ENCODE peak calls at places on chromosomes 6 and 20, in five cellular contexts. One of them, this sample, is unnamed.

GRCh38 chr6:156884306-156884705 is 107.1 kb downstream of the ARID1B start:
- DNase-seq in HepG2: no peak
- DNase-seq in A549: no peak
- DNase-seq in endothelial cell of umbilical vein: no peak
- DNase-seq in K562: no peak
- DNase-seq in this sample: no peak

GRCh38 chr20:11791316-11792228 is 126.1 kb upstream of the BTBD3 start:
- DNase-seq in HepG2: no peak
- DNase-seq in A549: peak
- DNase-seq in endothelial cell of umbilical vein: no peak
- DNase-seq in K562: no peak
- DNase-seq in this sample: no peak

GRCh38 chr20:61520761-61521460 is 268.9 kb downstream of the CDH4 start:
- DNase-seq in HepG2: no peak
- DNase-seq in A549: no peak
- DNase-seq in endothelial cell of umbilical vein: no peak
- DNase-seq in K562: no peak
- DNase-seq in this sample: peak

GRCh38 chr20:37288091-37288490 is 1.4 kb upstream of the MANBAL start:
- DNase-seq in HepG2: no peak
- DNase-seq in A549: no peak
- DNase-seq in endothelial cell of umbilical vein: no peak
- DNase-seq in K562: no peak
- DNase-seq in this sample: peak

GRCh38 chr20:51569815-51570741 is 27.6 kb upstream of the NFATC2 start:
- DNase-seq in HepG2: peak
- DNase-seq in A549: peak
- DNase-seq in endothelial cell of umbilical vein: peak
- DNase-seq in K562: no peak
- DNase-seq in this sample: no peak

GRCh38 chr6:163529605-163530004 is 115.1 kb downstream of the QKI start:
- DNase-seq in HepG2: no peak
- DNase-seq in A549: peak
- DNase-seq in endothelial cell of umbilical vein: peak
- DNase-seq in K562: no peak
- DNase-seq in this sample: no peak

GRCh38 chr6:11224252-11224965 is 8.1 kb downstream of the NEDD9 start:
- DNase-seq in HepG2: no peak
- DNase-seq in A549: no peak
- DNase-seq in endothelial cell of umbilical vein: peak
- DNase-seq in K562: no peak
- DNase-seq in this sample: no peak

GRCh38 chr6:50030777-50031562 is 9.2 kb upstream of the DEFB110 start:
- DNase-seq in HepG2: peak
- DNase-seq in A549: peak
- DNase-seq in endothelial cell of umbilical vein: no peak
- DNase-seq in K562: peak
- DNase-seq in this sample: peak

GRCh38 chr6:97282238-97282725 is 734 bp downstream of the MMS22L start:
- DNase-seq in HepG2: peak
- DNase-seq in A549: no peak
- DNase-seq in endothelial cell of umbilical vein: peak
- DNase-seq in K562: peak
- DNase-seq in this sample: no peak

GRCh38 chr20:14963262-14963663 is 625.9 kb upstream of the FLRT3 start:
- DNase-seq in HepG2: peak
- DNase-seq in A549: peak
- DNase-seq in endothelial cell of umbilical vein: peak
- DNase-seq in K562: no peak
- DNase-seq in this sample: no peak

GRCh38 chr6:10908228-10908627 is 21.4 kb downstream of the SYCP2L start:
- DNase-seq in HepG2: no peak
- DNase-seq in A549: no peak
- DNase-seq in endothelial cell of umbilical vein: peak
- DNase-seq in K562: no peak
- DNase-seq in this sample: no peak

GRCh38 chr20:56202493-56203077 is 45.9 kb upstream of the MC3R start:
- DNase-seq in HepG2: peak
- DNase-seq in A549: peak
- DNase-seq in endothelial cell of umbilical vein: no peak
- DNase-seq in K562: peak
- DNase-seq in this sample: peak

GRCh38 chr6:63740709-63741108 is 105.1 kb downstream of the PHF3 start:
- DNase-seq in HepG2: no peak
- DNase-seq in A549: no peak
- DNase-seq in endothelial cell of umbilical vein: peak
- DNase-seq in K562: no peak
- DNase-seq in this sample: no peak

GRCh38 chr20:34055290-34055689 is 56.8 kb downstream of the EIF2S2 start:
- DNase-seq in HepG2: no peak
- DNase-seq in A549: no peak
- DNase-seq in endothelial cell of umbilical vein: peak
- DNase-seq in K562: no peak
- DNase-seq in this sample: no peak

GRCh38 chr6:18503588-18504231 is 116.6 kb downstream of the RNF144B start:
- DNase-seq in HepG2: peak
- DNase-seq in A549: peak
- DNase-seq in endothelial cell of umbilical vein: peak
- DNase-seq in K562: peak
- DNase-seq in this sample: peak

GRCh38 chr6:18397701-18398100 is 10.6 kb downstream of the RNF144B start:
- DNase-seq in HepG2: no peak
- DNase-seq in A549: no peak
- DNase-seq in endothelial cell of umbilical vein: no peak
- DNase-seq in K562: no peak
- DNase-seq in this sample: no peak

GRCh38 chr6:154298297-154298696 is 58.3 kb downstream of the IPCEF1 start:
- DNase-seq in HepG2: peak
- DNase-seq in A549: no peak
- DNase-seq in endothelial cell of umbilical vein: peak
- DNase-seq in K562: no peak
- DNase-seq in this sample: no peak

GRCh38 chr6:54267798-54268197 is 40.4 kb upstream of the TINAG start:
- DNase-seq in HepG2: peak
- DNase-seq in A549: peak
- DNase-seq in endothelial cell of umbilical vein: peak
- DNase-seq in K562: no peak
- DNase-seq in this sample: peak

GRCh38 chr6:83893024-83893423 is 33.5 kb downstream of the CYB5R4 start:
- DNase-seq in HepG2: no peak
- DNase-seq in A549: no peak
- DNase-seq in endothelial cell of umbilical vein: no peak
- DNase-seq in K562: no peak
- DNase-seq in this sample: no peak

GRCh38 chr20:57787969-57788781 is 78.4 kb upstream of the PMEPA1 start:
- DNase-seq in HepG2: no peak
- DNase-seq in A549: no peak
- DNase-seq in endothelial cell of umbilical vein: no peak
- DNase-seq in K562: no peak
- DNase-seq in this sample: no peak

GRCh38 chr6:17381429-17382147 is 11.8 kb upstream of the CAP2 start:
- DNase-seq in HepG2: no peak
- DNase-seq in A549: peak
- DNase-seq in endothelial cell of umbilical vein: no peak
- DNase-seq in K562: no peak
- DNase-seq in this sample: no peak

GRCh38 chr6:109383438-109383940 is 1.2 kb upstream of the CD164 start:
- DNase-seq in HepG2: peak
- DNase-seq in A549: no peak
- DNase-seq in endothelial cell of umbilical vein: no peak
- DNase-seq in K562: no peak
- DNase-seq in this sample: peak

GRCh38 chr6:144655376-144655775 is 370.2 kb downstream of the UTRN start:
- DNase-seq in HepG2: no peak
- DNase-seq in A549: no peak
- DNase-seq in endothelial cell of umbilical vein: no peak
- DNase-seq in K562: no peak
- DNase-seq in this sample: no peak

GRCh38 chr6:11277275-11278206 is 45.1 kb upstream of the NEDD9 start:
- DNase-seq in HepG2: peak
- DNase-seq in A549: peak
- DNase-seq in endothelial cell of umbilical vein: peak
- DNase-seq in K562: no peak
- DNase-seq in this sample: no peak

GRCh38 chr20:20412750-20413149 is 44.8 kb downstream of the INSM1 start:
- DNase-seq in HepG2: no peak
- DNase-seq in A549: no peak
- DNase-seq in endothelial cell of umbilical vein: peak
- DNase-seq in K562: no peak
- DNase-seq in this sample: no peak
- TF ChIP-seq MYC in HepG2: no peak
- TF ChIP-seq MYC in A549: no peak
- TF ChIP-seq MYC in endothelial cell of umbilical vein: no peak
- TF ChIP-seq MYC in K562: no peak
- TF ChIP-seq MYC in this sample: no peak

GRCh38 chr6:130035211-130035610 is 16.8 kb downstream of the L3MBTL3 start:
- DNase-seq in HepG2: no peak
- DNase-seq in A549: no peak
- DNase-seq in endothelial cell of umbilical vein: no peak
- DNase-seq in K562: peak
- DNase-seq in this sample: no peak

GRCh38 chr6:130033999-130034814 is 15.8 kb downstream of the L3MBTL3 start:
- DNase-seq in HepG2: no peak
- DNase-seq in A549: no peak
- DNase-seq in endothelial cell of umbilical vein: peak
- DNase-seq in K562: peak
- DNase-seq in this sample: no peak

GRCh38 chr6:130034815-130035146 is 16.4 kb downstream of the L3MBTL3 start:
- DNase-seq in HepG2: no peak
- DNase-seq in A549: no peak
- DNase-seq in endothelial cell of umbilical vein: no peak
- DNase-seq in K562: no peak
- DNase-seq in this sample: no peak

GRCh38 chr6:130041594-130041993 is 23.2 kb downstream of the L3MBTL3 start:
- DNase-seq in HepG2: no peak
- DNase-seq in A549: no peak
- DNase-seq in endothelial cell of umbilical vein: no peak
- DNase-seq in K562: no peak
- DNase-seq in this sample: no peak

DNA sequence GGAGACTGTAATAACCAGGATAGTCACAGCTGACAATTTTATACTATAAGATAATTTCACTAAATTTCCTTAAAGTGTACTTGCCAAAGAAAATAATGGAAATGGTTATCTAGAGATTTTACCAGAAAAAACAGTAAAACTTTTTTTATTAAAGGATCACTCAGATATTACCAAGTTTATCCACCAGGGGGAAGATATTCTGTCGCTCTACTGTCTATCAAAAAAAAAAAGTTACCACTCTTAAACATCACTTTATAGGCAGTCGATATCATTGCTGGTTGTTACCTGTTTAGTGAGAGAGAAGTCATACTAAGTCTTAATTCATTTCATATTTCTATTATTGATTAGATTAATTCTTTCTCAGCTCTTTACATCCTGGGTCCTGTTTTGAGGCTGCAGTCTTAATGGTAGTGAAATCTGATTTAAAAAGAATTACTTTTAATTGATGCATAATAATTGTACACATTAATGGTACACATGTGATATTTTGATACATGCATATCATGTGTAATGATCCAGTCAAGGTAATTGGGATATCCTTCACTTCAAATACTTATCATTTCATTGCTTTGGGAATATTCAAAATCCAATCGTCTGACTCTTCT is 18.9 kb downstream of the L3MBTL3 start:
- DNase-seq in HepG2: no peak
- DNase-seq in A549: no peak
- DNase-seq in endothelial cell of umbilical vein: peak
- DNase-seq in K562: peak
- DNase-seq in this sample: no peak
- TF ChIP-seq MYC in HepG2: no peak
- TF ChIP-seq MYC in A549: no peak
- TF ChIP-seq MYC in endothelial cell of umbilical vein: no peak
- TF ChIP-seq MYC in K562: no peak
- TF ChIP-seq MYC in this sample: no peak

DNA sequence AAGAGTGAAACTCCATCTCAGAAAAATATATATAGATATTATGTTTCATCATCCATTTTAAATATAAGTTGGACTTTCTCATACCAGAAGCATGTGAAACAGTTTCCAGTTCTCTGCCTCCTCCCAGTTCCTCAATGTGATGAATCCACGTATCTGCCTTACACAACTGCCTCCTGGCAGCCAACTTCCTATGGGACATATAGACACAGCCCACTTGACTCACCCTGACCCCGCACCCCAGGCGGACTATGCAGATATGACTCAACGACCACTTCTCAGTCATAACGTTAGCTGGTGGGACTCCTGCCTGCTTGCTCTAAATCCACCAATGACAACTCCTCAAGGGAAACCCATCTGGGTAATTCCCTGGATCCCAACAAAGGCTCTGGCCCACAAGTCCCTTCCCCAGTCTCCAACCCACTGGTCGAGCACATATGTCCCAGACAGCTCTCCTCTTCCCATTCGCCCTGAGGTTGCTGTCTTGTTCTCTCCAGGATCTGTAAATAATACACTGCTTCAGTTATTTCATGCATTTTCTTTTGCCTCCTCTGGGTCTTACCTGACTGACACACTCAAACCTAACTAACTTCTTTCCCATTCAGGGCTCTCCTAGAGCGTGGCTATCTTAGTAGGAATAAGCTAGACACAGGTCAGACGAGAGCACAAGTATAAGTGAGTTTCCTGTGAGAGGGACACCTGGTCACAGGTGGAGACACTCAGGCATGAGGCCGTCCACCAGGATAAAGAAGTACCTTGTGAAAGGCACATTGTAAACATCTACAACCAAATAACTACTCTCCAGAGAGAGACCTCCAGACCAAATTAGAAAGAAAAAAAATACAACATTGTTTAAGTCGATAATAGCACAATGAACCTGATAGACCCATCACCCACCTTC is 548.5 kb downstream of the CD83 start:
- DNase-seq in HepG2: no peak
- DNase-seq in A549: peak
- DNase-seq in endothelial cell of umbilical vein: no peak
- DNase-seq in K562: peak
- DNase-seq in this sample: peak
- TF ChIP-seq MYC in HepG2: no peak
- TF ChIP-seq MYC in A549: no peak
- TF ChIP-seq MYC in endothelial cell of umbilical vein: no peak
- TF ChIP-seq MYC in K562: no peak
- TF ChIP-seq MYC in this sample: peak

GRCh38 chr20:19433371-19434316 is 221.2 kb downstream of the SLC24A3 start:
- DNase-seq in HepG2: no peak
- DNase-seq in A549: no peak
- DNase-seq in endothelial cell of umbilical vein: no peak
- DNase-seq in K562: no peak
- DNase-seq in this sample: no peak
- TF ChIP-seq MYC in HepG2: no peak
- TF ChIP-seq MYC in A549: no peak
- TF ChIP-seq MYC in endothelial cell of umbilical vein: no peak
- TF ChIP-seq MYC in K562: no peak
- TF ChIP-seq MYC in this sample: no peak

This sample was measured in NB4.